ENCODE peak calls at places on chromosomes 6 and 20, in eight cellular contexts. M, U, B, X, F, I, W and V are unnamed samples.

GRCh38 chr20:25399038-25399430 is 8.4 kb upstream of the ABHD12 start:
- DNase-seq in I (peak), B (no peak), W (no peak), X (peak), F (peak), M (peak), U (no peak), V (peak)

GRCh38 chr20:24782221-24782620 is 166.8 kb upstream of the CST7 start:
- DNase-seq in U (peak), W (peak), F (peak), M (no peak), B (no peak), X (no peak), I (no peak), V (no peak)

GRCh38 chr6:47047479-47048411 is 5.6 kb upstream of the ADGRF1 start:
- DNase-seq in W (peak), M (peak), U (no peak), I (peak), X (peak), F (peak), B (no peak), V (peak)

GRCh38 chr6:39239527-39240154 is 10.4 kb upstream of the KCNK5 start:
- DNase-seq in U (peak), F (no peak), X (no peak), W (no peak), M (no peak), B (no peak), I (no peak), V (no peak)

GRCh38 chr6:113879186-113880096 is 22.3 kb downstream of the MARCKS start:
- DNase-seq in M (peak), U (no peak), I (peak), W (no peak), B (peak), X (peak), F (peak), V (peak)

GRCh38 chr20:10861619-10862018 is 187.8 kb upstream of the JAG1 start:
- DNase-seq in M (peak), F (peak), X (no peak), U (no peak), W (no peak), I (no peak), B (no peak), V (no peak)

GRCh38 chr6:135938588-135939215 is 87.2 kb downstream of the PDE7B start:
- DNase-seq in F (no peak), I (no peak), X (peak), W (no peak), U (no peak), M (no peak), B (no peak), V (no peak)

GRCh38 chr6:34630040-34630439 is 66.5 kb downstream of the ILRUN start:
- DNase-seq in I (no peak), B (no peak), M (peak), U (no peak), F (no peak), W (no peak), X (no peak), V (no peak)

GRCh38 chr6:16761469-16762264 is 407 bp upstream of the ATXN1 start:
- DNase-seq in U (peak), X (peak), I (peak), B (peak), F (peak), W (peak), M (peak), V (peak)

GRCh38 chr6:16759181-16759645 is 2.0 kb downstream of the ATXN1 start:
- DNase-seq in X (peak), W (no peak), I (no peak), B (no peak), U (no peak), M (no peak), F (no peak), V (no peak)

GRCh38 chr6:16758163-16758975 is 2.9 kb downstream of the ATXN1 start:
- DNase-seq in F (no peak), I (no peak), X (peak), M (no peak), U (no peak), W (no peak), B (no peak), V (peak)

GRCh38 chr6:16760536-16761468 is at the start of gene ATXN1:
- DNase-seq in W (peak), F (peak), U (peak), I (peak), B (peak), X (peak), M (peak), V (peak)

GRCh38 chr6:16759646-16760535 is 1.4 kb downstream of the ATXN1 start:
- DNase-seq in I (peak), B (peak), X (peak), U (peak), W (peak), M (peak), F (peak), V (peak)
- TF ChIP-seq POLR2A in I (peak), B (peak), X (no peak), U (peak), W (peak), M (peak), F (peak), V (peak)

DNA sequence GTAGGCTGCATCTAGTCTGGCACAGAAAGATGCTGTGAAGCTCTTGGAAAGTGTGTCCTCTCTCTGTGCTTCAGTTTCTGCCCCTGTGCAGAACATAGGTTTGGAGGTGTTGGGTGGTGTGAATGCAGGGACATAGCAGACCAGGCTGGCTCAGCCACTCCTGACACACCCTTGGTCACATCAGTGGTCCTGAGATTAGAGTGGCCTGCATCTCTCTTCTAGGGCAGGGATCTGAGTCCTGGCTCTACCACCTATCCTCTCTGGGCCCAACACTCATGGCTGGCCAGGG is 10.1 kb upstream of the TLDC2 start:
- DNase-seq in W (no peak), X (no peak), I (no peak), F (no peak), M (no peak), U (no peak), B (no peak), V (no peak)
- H3K27ac ChIP-seq in W (no peak), X (no peak), I (no peak), F (no peak), M (no peak), U (no peak), B (no peak), V (peak)

DNA sequence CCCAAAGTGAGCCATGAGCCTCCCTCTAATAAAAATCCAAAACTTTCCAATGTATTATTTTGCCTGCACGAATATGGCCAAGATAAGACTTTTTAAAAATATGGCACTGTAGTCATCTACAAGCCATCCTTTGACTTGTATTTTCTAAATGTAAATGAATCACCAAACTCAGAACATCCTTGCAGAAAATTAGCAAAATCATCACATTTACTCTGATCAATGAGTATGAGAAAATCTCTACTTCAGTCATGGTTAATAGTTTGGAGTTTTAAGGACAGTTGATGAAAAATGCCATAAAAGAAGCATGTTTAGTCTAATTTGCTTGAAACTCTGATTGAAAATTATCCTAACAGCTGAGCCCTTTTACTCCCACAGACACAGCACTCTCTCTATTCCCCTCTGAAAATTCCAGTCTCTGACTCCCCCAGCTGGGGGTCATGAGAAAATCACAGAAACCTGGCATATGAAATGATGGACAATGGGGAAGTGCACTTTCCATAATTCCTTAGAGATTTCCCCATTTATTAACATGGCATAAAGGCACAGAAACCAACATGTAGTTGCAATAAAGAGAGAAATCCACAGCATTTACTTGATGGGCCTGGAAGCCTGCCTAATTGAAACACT is 214.1 kb downstream of the WDR27 start:
- DNase-seq in X (no peak), B (no peak), F (no peak), U (no peak), M (no peak), W (no peak), I (no peak), V (no peak)
- TF ChIP-seq CTCF in X (no peak), B (peak), F (no peak), U (peak), M (no peak), W (no peak), I (no peak), V (no peak)

DNA sequence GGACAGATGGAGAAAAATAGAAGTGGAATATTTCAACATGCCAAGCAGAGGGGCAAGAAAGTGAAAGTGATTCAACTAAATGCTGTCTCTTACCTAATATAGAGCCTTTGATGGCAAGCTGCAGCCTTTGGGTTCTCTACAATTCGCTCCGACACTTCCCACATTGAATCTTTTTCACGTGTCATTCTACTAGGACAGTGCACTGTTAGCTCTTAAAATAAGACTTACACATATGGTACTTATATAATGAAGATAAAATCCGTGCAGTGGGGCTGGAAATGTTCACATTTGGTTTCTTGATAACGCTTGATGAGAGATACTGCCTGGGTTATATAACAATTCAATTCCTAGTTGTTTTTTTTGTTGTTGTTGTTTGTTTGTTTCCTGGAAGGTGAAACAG is 502.4 kb downstream of the LMBRD1 start:
- DNase-seq in U (no peak), X (no peak), W (no peak), F (no peak), B (no peak), I (no peak), M (no peak), V (no peak)
- TF ChIP-seq POLR2A in U (no peak), X (no peak), W (no peak), F (no peak), B (no peak), I (no peak), M (no peak), V (no peak)